ENCODE peak calls at places on chromosomes 2 and 18, in five cellular contexts. V, U, L, E and Q are unnamed samples.

GRCh38 chr2:150133623-150134022 is 353.8 kb downstream of the RND3 start:
- DNase-seq in V (peak; percentile 62), U (peak; percentile 56), L (no peak), E (no peak), Q (peak; percentile 74)

GRCh38 chr2:189253841-189254240 is 74.3 kb upstream of the COL5A2 start:
- DNase-seq in V (no peak), U (no peak), L (no peak), E (no peak), Q (no peak)

GRCh38 chr2:168997794-168998193 is 33.3 kb downstream of the ABCB11 start:
- DNase-seq in V (no peak), U (no peak), L (no peak), E (no peak), Q (no peak)

GRCh38 chr2:167832840-167833239 is 414.6 kb downstream of the STK39 start:
- DNase-seq in V (no peak), U (no peak), L (no peak), E (no peak), Q (no peak)

GRCh38 chr2:109499549-109499948 is 114.2 kb downstream of the SEPTIN10 start:
- DNase-seq in V (no peak), U (no peak), L (no peak), E (peak; percentile 55), Q (no peak)

GRCh38 chr2:217756375-217757107 is 246.3 kb downstream of the TNS1 start:
- DNase-seq in V (no peak), U (peak; percentile 29), L (peak; percentile 75), E (peak; percentile 93), Q (peak; percentile 40)

GRCh38 chr2:112674229-112674628 is 28.5 kb downstream of the SLC20A1 start:
- DNase-seq in V (no peak), U (no peak), L (no peak), E (no peak), Q (no peak)

GRCh38 chr18:11002277-11002676 is 147.1 kb downstream of the PIEZO2 start:
- DNase-seq in V (no peak), U (peak; percentile 79), L (no peak), E (no peak), Q (no peak)

DNA sequence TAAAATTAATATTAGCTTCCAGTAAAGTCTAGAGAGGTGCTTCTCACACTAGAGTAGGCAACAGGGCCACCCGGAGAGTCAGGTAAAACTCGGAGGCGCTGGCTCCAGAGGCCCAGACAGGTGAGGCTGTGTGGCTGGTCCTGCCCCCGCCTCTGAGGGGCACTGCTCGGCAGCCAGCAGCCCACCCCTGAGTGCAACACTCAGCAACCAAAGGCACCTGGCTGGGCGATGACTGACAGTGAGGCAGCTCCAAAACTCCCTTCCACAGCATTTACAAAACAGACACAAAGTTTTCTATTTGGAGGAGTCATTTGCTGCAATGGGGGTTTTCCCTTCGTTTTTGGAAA is 138.8 kb upstream of the ID2 start:
- DNase-seq in V (no peak), U (no peak), L (no peak), E (no peak), Q (no peak)
- TF ChIP-seq SIN3A in V (no peak), U (no peak), L (no peak), E (no peak), Q (no peak)

GRCh38 chr2:80525152-80525551 is 220.6 kb upstream of the LRRTM1 start:
- DNase-seq in V (peak; percentile 83), U (no peak), L (no peak), E (no peak), Q (no peak)

GRCh38 chr2:80530442-80531064 is 226.0 kb upstream of the LRRTM1 start:
- DNase-seq in V (peak; percentile 82), U (no peak), L (no peak), E (no peak), Q (no peak)

GRCh38 chr2:80529466-80530165 is 225.1 kb upstream of the LRRTM1 start:
- DNase-seq in V (peak; percentile 57), U (no peak), L (no peak), E (no peak), Q (no peak)

GRCh38 chr2:80531319-80531718 is 226.8 kb upstream of the LRRTM1 start:
- DNase-seq in V (no peak), U (no peak), L (no peak), E (no peak), Q (no peak)

DNA sequence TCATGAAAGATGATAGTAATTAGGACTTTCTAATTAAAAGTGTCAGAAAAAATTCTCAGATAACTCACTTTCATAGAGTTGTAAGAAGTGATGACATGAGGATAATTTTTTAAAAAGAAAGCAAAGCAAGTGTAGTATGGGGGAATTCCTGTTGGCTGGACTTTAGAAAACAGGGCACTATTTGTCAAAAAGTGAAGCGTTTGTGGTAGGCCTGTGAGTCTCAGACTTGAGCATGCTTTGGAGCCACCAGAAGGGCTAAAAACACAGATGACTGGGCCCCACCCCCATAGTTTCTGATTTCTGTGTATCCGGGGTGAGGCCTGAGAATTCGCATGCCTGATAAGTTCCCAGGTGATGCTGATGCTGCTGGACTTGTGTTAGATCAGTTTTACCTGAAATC is 222.6 kb upstream of the LRRTM1 start:
- DNase-seq in V (peak; percentile 62), U (no peak), L (no peak), E (no peak), Q (no peak)
- TF ChIP-seq REST in V (no peak), U (no peak), L (no peak), E (no peak), Q (no peak)

GRCh38 chr2:232997749-232998665 is 15.0 kb downstream of the NGEF start:
- DNase-seq in V (no peak), U (no peak), L (no peak), E (no peak), Q (no peak)
- TF ChIP-seq YY1 in V (no peak), U (no peak), L (no peak), E (no peak), Q (no peak)

GRCh38 chr18:74198453-74198852 is 50.1 kb downstream of the TIMM21 start:
- DNase-seq in V (no peak), U (no peak), L (no peak), E (no peak), Q (no peak)

GRCh38 chr18:74197705-74198341 is 49.5 kb downstream of the TIMM21 start:
- DNase-seq in V (no peak), U (no peak), L (no peak), E (no peak), Q (no peak)

GRCh38 chr18:74204543-74205152 is 56.3 kb downstream of the TIMM21 start:
- DNase-seq in V (no peak), U (no peak), L (no peak), E (no peak), Q (no peak)

GRCh38 chr18:74203811-74204210 is 55.5 kb downstream of the TIMM21 start:
- DNase-seq in V (no peak), U (no peak), L (no peak), E (no peak), Q (no peak)

GRCh38 chr18:74200780-74201179 is 52.5 kb downstream of the TIMM21 start:
- DNase-seq in V (no peak), U (no peak), L (no peak), E (no peak), Q (no peak)
- TF ChIP-seq SIN3A in V (no peak), U (no peak), L (no peak), E (no peak), Q (no peak)

DNA sequence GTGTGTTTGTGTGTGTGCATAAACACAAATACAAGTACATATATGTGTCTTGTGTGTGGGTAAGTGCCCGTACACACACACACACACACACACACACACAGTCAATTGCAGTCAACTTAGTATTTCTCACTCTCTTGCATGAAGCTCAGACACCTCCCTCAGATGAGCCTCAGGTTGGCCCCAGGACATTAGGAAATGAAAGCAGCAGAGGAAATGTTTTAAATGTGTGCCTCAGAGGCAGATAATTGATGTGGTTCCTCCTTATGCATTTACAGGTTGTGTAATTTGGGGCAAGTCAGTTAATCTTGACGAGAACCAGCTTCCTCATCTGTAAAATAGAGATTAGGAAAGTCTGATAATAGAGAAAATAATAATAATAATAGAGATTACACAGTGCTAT is 814.0 kb upstream of the ID2 start:
- DNase-seq in V (no peak), U (no peak), L (no peak), E (no peak), Q (no peak)
- TF ChIP-seq REST in V (no peak), U (no peak), L (no peak), E (no peak), Q (no peak)